ENCODE peak calls at places on chromosomes 2 and 18, in nine cellular contexts. K is left lung, N is heart right ventricle, O is heart left ventricle, F is aorta, E is HepG2, Q is upper lobe of left lung, U is lower lobe of right lung, T is right lobe of liver. J is an unnamed sample. For H3K36me3 and H3K4me1, the result is how much of the 10 kb centered on the place peaks cover.

GRCh38 chr2:105125428-105125827 is 87.6 kb downstream of the MRPS9 start:
- ATAC-seq in K (no peak), N (no peak), O (no peak), F (no peak), E (peak), Q (no peak), U (no peak), T (no peak), J (no peak)

GRCh38 chr2:221243758-221244157 is 328.3 kb downstream of the EPHA4 start:
- ATAC-seq in K (no peak), N (no peak), O (no peak), F (no peak), E (no peak), Q (no peak), U (no peak), T (no peak), J (no peak)

GRCh38 chr2:185044323-185044874 is 446.1 kb downstream of the ZNF804A start:
- ATAC-seq in K (no peak), N (no peak), O (no peak), F (peak), E (no peak), Q (no peak), U (no peak), T (no peak), J (no peak)

GRCh38 chr2:67548317-67549095 is 151.4 kb downstream of the ETAA1 start:
- ATAC-seq in K (no peak), N (no peak), O (no peak), F (no peak), E (no peak), Q (no peak), U (no peak), T (no peak), J (no peak)

GRCh38 chr18:35376393-35376741 is 770 bp downstream of the ZNF396 start:
- ATAC-seq in K (peak), N (peak), O (peak), F (peak), E (peak), Q (peak), U (peak), T (peak), J (peak)

GRCh38 chr2:105405291-105405690 is 6.4 kb upstream of the FHL2 start:
- ATAC-seq in K (no peak), N (no peak), O (no peak), F (no peak), E (no peak), Q (no peak), U (no peak), T (no peak), J (no peak)

GRCh38 chr2:232363784-232364615 is 14.6 kb upstream of the ALPP start:
- ATAC-seq in K (peak), N (no peak), O (no peak), F (no peak), E (peak), Q (peak), U (no peak), T (no peak), J (no peak)

GRCh38 chr2:104859310-104860130 is 5.6 kb downstream of the POU3F3 start:
- ATAC-seq in K (no peak), N (no peak), O (no peak), F (no peak), E (no peak), Q (no peak), U (no peak), T (no peak), J (no peak)

GRCh38 chr2:44579136-44579836 is 217.5 kb downstream of the CAMKMT start:
- ATAC-seq in K (no peak), N (no peak), O (no peak), F (no peak), E (no peak), Q (no peak), U (no peak), T (peak), J (no peak)

GRCh38 chr18:60096428-60096827 is 196.6 kb downstream of the PMAIP1 start:
- ATAC-seq in K (no peak), N (no peak), O (no peak), F (no peak), E (no peak), Q (no peak), U (no peak), T (no peak), J (no peak)

GRCh38 chr2:203849010-203849409 is 18.6 kb upstream of the CTLA4 start:
- ATAC-seq in K (no peak), N (no peak), O (no peak), F (no peak), E (no peak), Q (no peak), U (no peak), T (no peak), J (no peak)

GRCh38 chr2:26970928-26971627 is 641 bp downstream of the MAPRE3 start:
- ATAC-seq in K (peak), N (peak), O (peak), F (peak), E (peak), Q (peak), U (peak), T (peak), J (peak)

GRCh38 chr18:58058720-58059119 is 14.7 kb downstream of the NEDD4L start:
- ATAC-seq in K (no peak), N (no peak), O (no peak), F (no peak), E (no peak), Q (no peak), U (no peak), T (no peak), J (no peak)

GRCh38 chr18:23972416-23972815 is 42.1 kb upstream of the TTC39C start:
- ATAC-seq in K (no peak), N (no peak), O (no peak), F (no peak), E (no peak), Q (peak), U (no peak), T (no peak), J (no peak)

GRCh38 chr2:189338119-189338518 is 103.2 kb upstream of the WDR75 start:
- ATAC-seq in K (no peak), N (peak), O (no peak), F (peak), E (no peak), Q (peak), U (no peak), T (no peak), J (peak)

GRCh38 chr18:61635901-61636528 is 256.8 kb downstream of the RNF152 start:
- ATAC-seq in K (peak), N (peak), O (peak), F (peak), E (peak), Q (peak), U (peak), T (peak), J (peak)

GRCh38 chr2:168359082-168359481 is 97.0 kb upstream of the CERS6 start:
- ATAC-seq in K (no peak), N (no peak), O (no peak), F (no peak), E (no peak), Q (no peak), U (no peak), T (no peak), J (no peak)
- H3K36me3 ChIP-seq in K (under half), N (under half), O (under half), F (under half), E (under half), Q (under half), U (under half), T (under half), J (under half)

GRCh38 chr2:160388464-160389263 is 104.9 kb downstream of the RBMS1 start:
- ATAC-seq in K (peak), N (peak), O (peak), F (peak), E (no peak), Q (peak), U (peak), T (peak), J (peak)
- H3K4me1 ChIP-seq in K (under half), N (half or more), O (under half), F (under half), E (under half), Q (half or more), U (half or more), T (under half), J (half or more)

DNA sequence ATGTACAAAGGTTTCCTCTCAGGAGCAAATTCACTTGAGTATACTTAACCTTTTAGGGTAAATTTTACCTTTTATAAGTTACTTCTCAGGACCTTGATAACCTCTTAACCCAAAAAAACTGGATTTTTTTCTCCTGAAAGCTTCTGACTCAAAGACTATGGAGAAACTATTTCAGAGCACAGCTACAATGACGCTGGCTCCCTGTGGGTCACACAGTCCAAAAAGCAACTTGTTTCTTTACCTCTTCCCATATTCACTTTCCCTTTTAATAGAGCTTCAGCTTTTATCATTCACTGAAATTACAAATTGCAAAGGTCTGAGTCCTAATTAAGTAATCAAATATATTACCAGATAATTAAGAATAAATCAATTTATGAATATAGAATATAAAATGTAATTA is 32.4 kb downstream of the GTF3C3 start:
- ATAC-seq in K (no peak), N (no peak), O (no peak), F (no peak), E (no peak), Q (no peak), U (no peak), T (peak), J (no peak)
- H3K36me3 ChIP-seq in K (half or more), N (half or more), O (half or more), F (under half), E (under half), Q (under half), U (half or more), T (under half), J (half or more)

DNA sequence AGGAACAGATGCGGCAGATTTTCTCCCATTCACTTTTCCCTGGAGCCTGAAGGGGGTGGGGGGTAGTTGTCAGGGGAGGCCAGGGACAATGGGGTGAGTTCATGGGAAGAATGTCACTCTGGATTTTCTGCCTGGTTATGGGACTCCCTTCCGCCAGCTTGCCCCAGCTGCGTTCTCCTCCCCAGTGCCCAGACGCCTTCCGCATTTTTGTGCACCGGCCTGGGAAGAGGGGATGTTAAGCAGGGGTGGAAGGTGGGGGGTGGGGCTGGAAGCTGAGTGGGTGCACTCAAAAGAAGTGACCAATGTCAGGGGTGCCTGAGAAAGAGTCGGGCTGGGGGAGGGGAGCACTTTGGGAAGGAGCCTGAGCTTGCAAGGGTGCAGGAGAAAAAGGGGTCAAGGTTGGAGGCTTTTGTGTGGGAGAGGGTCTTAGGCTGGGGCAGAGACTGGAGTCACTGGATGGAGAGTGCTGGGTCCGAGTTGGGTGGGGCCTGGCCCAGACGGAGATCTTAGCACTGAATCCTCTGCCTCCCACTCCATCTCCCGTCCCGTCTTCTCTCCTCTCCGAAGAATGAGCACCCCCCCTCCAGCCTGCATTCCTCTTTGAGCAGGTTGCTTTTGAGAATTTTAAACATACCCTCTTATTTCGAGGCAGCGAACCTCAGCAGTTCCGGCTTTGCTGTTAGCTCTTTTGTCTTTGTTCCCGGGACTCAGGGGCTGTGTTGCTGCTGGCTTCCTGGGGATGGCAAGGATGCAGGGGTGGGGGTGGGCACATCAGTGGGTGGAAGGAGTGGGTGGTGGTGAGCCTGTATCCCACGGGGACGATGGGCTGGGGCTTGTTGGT is 2.7 kb downstream of the IGFBP2 start:
- ATAC-seq in K (no peak), N (peak), O (peak), F (no peak), E (peak), Q (no peak), U (no peak), T (no peak), J (peak)
- H3K4me1 ChIP-seq in K (under half), N (under half), O (under half), F (under half), E (under half), Q (under half), U (under half), T (under half), J (under half)

GRCh38 chr2:61222567-61222966 is 60.6 kb downstream of the C2orf74 start:
- ATAC-seq in K (no peak), N (no peak), O (no peak), F (no peak), E (no peak), Q (no peak), U (no peak), T (no peak), J (no peak)

GRCh38 chr2:61218817-61219170 is 56.8 kb downstream of the C2orf74 start:
- ATAC-seq in K (no peak), N (no peak), O (no peak), F (no peak), E (no peak), Q (no peak), U (no peak), T (no peak), J (no peak)

GRCh38 chr2:61221819-61222218 is 59.8 kb downstream of the C2orf74 start:
- ATAC-seq in K (peak), N (no peak), O (no peak), F (no peak), E (no peak), Q (no peak), U (peak), T (no peak), J (no peak)

GRCh38 chr2:61218076-61218816 is 56.3 kb downstream of the C2orf74 start:
- ATAC-seq in K (no peak), N (no peak), O (no peak), F (no peak), E (no peak), Q (no peak), U (no peak), T (no peak), J (no peak)

GRCh38 chr2:61220768-61221167 is 58.8 kb downstream of the C2orf74 start:
- ATAC-seq in K (peak), N (no peak), O (no peak), F (no peak), E (no peak), Q (no peak), U (peak), T (no peak), J (no peak)
- H3K36me3 ChIP-seq in K (half or more), N (half or more), O (half or more), F (under half), E (under half), Q (under half), U (half or more), T (under half), J (half or more)

GRCh38 chr2:43080626-43081025 is 145.8 kb downstream of the ZFP36L2 start:
- ATAC-seq in K (no peak), N (no peak), O (no peak), F (no peak), E (no peak), Q (no peak), U (no peak), T (no peak), J (no peak)
- H3K4me1 ChIP-seq in K (under half), N (half or more), O (under half), F (under half), E (under half), Q (half or more), U (under half), T (under half), J (half or more)

GRCh38 chr18:63405986-63406385 is 16.3 kb downstream of the VPS4B start:
- ATAC-seq in K (no peak), N (peak), O (peak), F (no peak), E (no peak), Q (no peak), U (peak), T (peak), J (no peak)
- H3K36me3 ChIP-seq in K (half or more), N (half or more), O (half or more), F (under half), E (under half), Q (under half), U (half or more), T (under half), J (half or more)

GRCh38 chr18:55508637-55509036 is 79.4 kb downstream of the TCF4 start:
- ATAC-seq in K (no peak), N (no peak), O (no peak), F (no peak), E (no peak), Q (no peak), U (no peak), T (no peak), J (no peak)

GRCh38 chr18:55513199-55513598 is 74.8 kb downstream of the TCF4 start:
- ATAC-seq in K (no peak), N (no peak), O (no peak), F (no peak), E (no peak), Q (no peak), U (no peak), T (no peak), J (no peak)

GRCh38 chr18:55509631-55510372 is 78.2 kb downstream of the TCF4 start:
- ATAC-seq in K (peak), N (peak), O (peak), F (no peak), E (no peak), Q (peak), U (peak), T (peak), J (no peak)

GRCh38 chr18:55510809-55511208 is 77.2 kb downstream of the TCF4 start:
- ATAC-seq in K (peak), N (peak), O (peak), F (peak), E (no peak), Q (peak), U (peak), T (peak), J (peak)

DNA sequence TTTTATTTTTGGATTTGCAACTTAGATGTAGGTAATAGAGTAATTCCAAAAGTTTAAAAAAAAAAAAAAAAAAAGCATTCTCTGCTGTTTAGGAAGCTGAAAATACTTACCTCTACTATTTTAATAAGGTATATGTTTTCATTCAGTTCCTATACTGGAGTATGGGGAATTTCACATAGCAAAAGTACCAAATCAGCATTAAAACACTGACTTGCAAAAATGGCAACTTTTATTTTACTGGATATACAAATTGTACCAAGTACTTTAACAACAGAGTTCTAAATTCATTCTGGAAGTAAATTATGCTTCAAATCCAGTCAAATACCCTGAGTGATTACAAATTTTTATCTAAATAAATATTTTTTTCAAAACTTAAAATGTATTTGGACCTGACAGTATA is 76.7 kb downstream of the TCF4 start:
- ATAC-seq in K (no peak), N (no peak), O (no peak), F (no peak), E (no peak), Q (no peak), U (no peak), T (no peak), J (no peak)
- H3K4me1 ChIP-seq in K (under half), N (half or more), O (under half), F (under half), E (under half), Q (under half), U (under half), T (under half), J (under half)

GRCh38 chr2:149568138-149568537 is 19.4 kb downstream of the MMADHC start:
- ATAC-seq in K (no peak), N (no peak), O (no peak), F (no peak), E (no peak), Q (no peak), U (no peak), T (peak), J (no peak)
- H3K36me3 ChIP-seq in K (half or more), N (half or more), O (half or more), F (under half), E (under half), Q (under half), U (half or more), T (under half), J (half or more)

J was measured in gastroesophageal sphincter.